ENCODE peak calls at places on chromosomes 5 and 9, in eight cellular contexts. X is choroid plexus epithelial cell, M is ovary, C is A549, Z is kidney, P is astrocyte, Y is MM.1S, I is transverse colon. O is an unnamed sample.

GRCh38 chr5:36090033-36090432 is 23.4 kb upstream of the UGT3A2 start:
- DNase-seq in M (no peak), C (peak; percentile 37), X (peak; percentile 57), Z (no peak), P (no peak), I (no peak), Y (peak; percentile 53), O (peak; percentile 50)

GRCh38 chr5:14235872-14236271 is 92.7 kb downstream of the TRIO start:
- DNase-seq in P (no peak), X (no peak), Z (no peak), I (no peak), Y (no peak), M (no peak), C (no peak), O (no peak)

GRCh38 chr5:72947523-72947922 is 8.3 kb upstream of the FCHO2 start:
- DNase-seq in M (no peak), Y (no peak), P (no peak), Z (no peak), X (no peak), C (no peak), I (no peak), O (no peak)

GRCh38 chr5:181044662-181045305 is 4.7 kb downstream of the BTNL9 start:
- DNase-seq in M (no peak), Z (no peak), P (no peak), X (no peak), C (no peak), Y (no peak), I (no peak), O (no peak)

GRCh38 chr9:76987594-76988200 is 31.8 kb upstream of the FOXB2 start:
- DNase-seq in M (no peak), I (peak; percentile 51), P (peak; percentile 8), C (peak; percentile 60), Y (peak; percentile 57), Z (no peak), X (peak; percentile 61), O (peak; percentile 57)

GRCh38 chr5:9363026-9363793 is 182.7 kb downstream of the SEMA5A start:
- DNase-seq in C (no peak), M (no peak), P (no peak), Y (peak; percentile 74), Z (no peak), X (peak; percentile 48), I (no peak), O (no peak)

GRCh38 chr5:143229896-143230675 is 173.4 kb downstream of the NR3C1 start:
- DNase-seq in X (no peak), P (no peak), Z (peak; percentile 83), M (no peak), Y (peak; percentile 92), I (no peak), C (no peak), O (peak; percentile 50)

GRCh38 chr9:34654317-34655083 is 2.5 kb downstream of the IL11RA start:
- DNase-seq in P (no peak), I (peak; percentile 51), Y (no peak), C (no peak), Z (peak; percentile 70), M (peak; percentile 85), X (no peak), O (no peak)

GRCh38 chr9:124110307-124110915 is 98.8 kb downstream of the LHX2 start:
- DNase-seq in P (peak; percentile 51), X (peak; percentile 74), I (peak; percentile 53), Z (no peak), C (peak; percentile 51), Y (peak; percentile 70), M (peak; percentile 25), O (peak; percentile 38)

GRCh38 chr5:170603578-170604565 is 100.1 kb downstream of the KCNIP1 start:
- DNase-seq in I (peak; percentile 30), M (peak; percentile 59), Y (peak; percentile 35), P (no peak), X (peak; percentile 63), C (peak; percentile 58), Z (no peak), O (peak; percentile 4)

GRCh38 chr5:1007681-1008450 is 736 bp upstream of the NKD2 start:
- DNase-seq in Z (peak; percentile 65), Y (no peak), X (no peak), P (no peak), C (no peak), I (peak; percentile 8), M (peak; percentile 12), O (no peak)

GRCh38 chr5:154077692-154078091 is 38.9 kb downstream of the MFAP3 start:
- DNase-seq in X (peak; percentile 48), P (peak; percentile 65), C (no peak), I (no peak), Y (no peak), M (no peak), Z (no peak), O (peak; percentile 75)

GRCh38 chr9:135602789-135603481 is 36.4 kb downstream of the GLT6D1 start:
- DNase-seq in Z (no peak), I (peak; percentile 47), C (peak; percentile 34), X (peak; percentile 45), Y (peak; percentile 64), P (peak; percentile 2), M (peak; percentile 24), O (peak; percentile 15)

GRCh38 chr9:112443200-112443599 is 43.4 kb upstream of the KIAA1958 start:
- DNase-seq in Z (no peak), M (peak; percentile 19), C (peak; percentile 23), X (peak; percentile 64), I (no peak), P (no peak), Y (peak; percentile 50), O (peak; percentile 27)

GRCh38 chr5:10331341-10331796 is 22.1 kb upstream of the MARCHF6 start:
- DNase-seq in P (peak; percentile 75), X (peak; percentile 95), M (peak; percentile 82), C (peak; percentile 56), I (no peak), Z (no peak), Y (no peak), O (no peak)

GRCh38 chr5:11384441-11385250 is 519.6 kb downstream of the CTNND2 start:
- DNase-seq in M (peak; percentile 20), P (no peak), C (no peak), I (no peak), X (no peak), Z (peak; percentile 75), Y (no peak), O (no peak)

GRCh38 chr9:132078369-132079356 is 1.0 kb downstream of the MED27 start:
- DNase-seq in Z (no peak), X (peak; percentile 33), C (no peak), P (peak; percentile 76), I (no peak), Y (no peak), M (peak; percentile 34), O (peak; percentile 14)

DNA sequence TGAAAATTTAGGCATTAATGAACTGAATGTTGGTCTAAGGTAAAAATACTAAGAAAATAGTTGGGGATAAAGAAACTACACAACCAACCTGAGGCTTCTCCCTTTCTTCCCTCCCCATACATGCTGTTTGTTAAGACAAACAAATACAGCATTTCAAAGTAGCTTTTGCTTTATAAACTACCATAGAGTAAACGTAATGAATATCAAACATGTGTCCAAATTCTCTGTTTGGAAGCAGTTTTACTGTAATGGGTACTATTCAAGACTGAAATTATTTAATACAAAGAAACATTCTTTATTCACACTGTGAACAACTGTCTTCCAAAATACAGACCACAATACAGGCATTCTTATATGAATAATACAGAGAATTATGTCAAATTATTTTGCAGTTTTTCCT is 52.0 kb downstream of the SLC44A1 start:
- DNase-seq in X (no peak), C (no peak), Z (no peak), P (no peak), I (no peak), M (no peak), Y (no peak), O (no peak)
- H3K4me3 ChIP-seq in X (no peak overlapping the region), C (no peak overlapping the region), Z (no peak overlapping the region), P (no peak overlapping the region), I (no peak overlapping the region), M (no peak overlapping the region), Y (no peak overlapping the region), O (no peak overlapping the region)

DNA sequence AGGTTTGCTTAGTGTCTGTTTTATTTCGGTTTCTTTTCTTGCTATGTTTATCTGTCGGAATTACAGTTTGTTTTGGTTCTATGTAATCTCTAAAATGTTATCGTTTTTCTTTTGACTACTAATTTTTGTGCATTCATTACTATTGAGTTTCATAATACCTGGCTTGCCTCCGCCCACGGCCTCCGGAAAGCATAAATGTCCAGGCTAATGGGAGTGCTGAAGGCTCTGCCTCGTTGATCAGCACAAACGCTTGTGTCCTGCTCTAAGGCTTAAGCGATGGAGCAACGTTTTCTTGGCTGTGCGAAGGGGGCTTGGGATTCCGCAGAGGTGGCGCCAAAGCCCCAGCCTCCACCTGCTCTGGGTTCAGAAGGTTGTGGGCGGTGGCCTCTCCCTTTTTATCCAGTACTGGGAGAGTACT is 19.8 kb downstream of the ANXA2R start:
- DNase-seq in P (peak; percentile 61), Y (no peak), I (no peak), X (no peak), Z (no peak), M (no peak), C (no peak), O (no peak)
- H3K4me3 ChIP-seq in P (peak overlapping the region; percentile 85), Y (peak overlapping the region; percentile 79), I (peak overlapping the region; percentile 61), X (peak overlapping the region; percentile 73), Z (peak overlapping the region; percentile 59), M (peak overlapping the region; percentile 26), C (peak overlapping the region; percentile 55), O (peak overlapping the region; percentile 37)

DNA sequence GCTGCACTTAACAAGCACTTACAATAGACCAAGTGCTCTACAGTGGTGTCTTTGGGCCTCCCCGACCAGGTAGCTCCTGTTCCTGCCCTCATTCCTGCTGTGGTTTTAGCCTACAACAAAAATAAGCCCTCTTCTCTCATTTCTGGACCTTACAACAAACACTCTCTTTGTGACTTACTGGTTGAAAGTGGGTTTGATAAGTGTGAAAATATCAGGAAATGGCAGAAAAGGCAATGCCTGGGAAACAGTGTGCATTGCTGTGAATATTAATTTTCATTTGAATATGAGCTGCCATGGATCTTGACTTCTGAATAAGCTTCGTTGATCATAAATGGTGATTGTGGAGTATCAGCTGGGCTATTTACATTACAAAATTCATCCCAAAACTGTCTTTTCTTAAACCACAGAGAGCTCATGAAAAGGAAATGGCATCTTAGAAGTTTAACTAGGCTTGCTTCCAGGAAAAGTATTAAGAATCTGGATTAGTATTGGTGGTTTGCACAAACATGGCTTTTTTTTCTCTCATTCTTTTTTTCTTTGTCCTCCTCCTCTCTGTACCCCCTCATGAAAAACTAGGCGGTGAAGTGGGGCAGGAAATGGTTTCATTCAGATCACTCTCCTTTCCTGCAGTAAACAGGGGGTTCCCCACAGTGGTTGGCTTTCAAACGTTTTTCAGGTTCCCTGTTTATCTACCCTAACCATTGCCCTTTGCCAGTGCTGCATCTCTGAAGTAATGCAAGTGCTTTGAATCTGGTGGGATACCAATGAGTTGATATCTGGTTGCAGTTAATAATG is 29.5 kb downstream of the NR4A3 start:
- DNase-seq in P (no peak), M (no peak), I (peak; percentile 12), C (no peak), Z (no peak), Y (peak; percentile 80), X (no peak), O (no peak)
- H3K4me3 ChIP-seq in P (no peak overlapping the region), M (no peak overlapping the region), I (no peak overlapping the region), C (no peak overlapping the region), Z (no peak overlapping the region), Y (no peak overlapping the region), X (no peak overlapping the region), O (no peak overlapping the region)

GRCh38 chr9:12862596-12862995 is 87.8 kb downstream of the LURAP1L start:
- DNase-seq in P (no peak), X (no peak), Z (no peak), C (no peak), Y (no peak), M (no peak), I (no peak), O (no peak)
- H3K4me3 ChIP-seq in P (no peak overlapping the region), X (no peak overlapping the region), Z (no peak overlapping the region), C (no peak overlapping the region), Y (no peak overlapping the region), M (no peak overlapping the region), I (no peak overlapping the region), O (no peak overlapping the region)

O was measured in bronchial epithelial cell.